ENCODE peak calls at places on chromosomes 13 and 19, in six cellular contexts. One of them, this sample, is unnamed.

GRCh38 chr19:56101095-56101494 is 20.0 kb downstream of the ZNF787 start:
- DNase-seq in GM23338: no peak
- DNase-seq in COR-L47: no peak
- DNase-seq in NCI-H2029: no peak
- DNase-seq in astrocyte of the spinal cord: no peak
- DNase-seq in COLO829: no peak
- DNase-seq in this sample: no peak

GRCh38 chr13:26872444-26873173 is 112.0 kb upstream of the GPR12 start:
- DNase-seq in NCI-H2029: peak
- DNase-seq in COLO829: no peak
- DNase-seq in GM23338: peak
- DNase-seq in COR-L47: peak
- DNase-seq in astrocyte of the spinal cord: no peak
- DNase-seq in this sample: peak

GRCh38 chr13:112873851-112874750 is 94.9 kb upstream of the MCF2L start:
- DNase-seq in COR-L47: peak
- DNase-seq in COLO829: peak
- DNase-seq in astrocyte of the spinal cord: peak
- DNase-seq in GM23338: peak
- DNase-seq in NCI-H2029: peak
- DNase-seq in this sample: peak

GRCh38 chr13:28044608-28045007 is 55.8 kb downstream of the FLT3 start:
- DNase-seq in GM23338: no peak
- DNase-seq in COR-L47: no peak
- DNase-seq in NCI-H2029: no peak
- DNase-seq in astrocyte of the spinal cord: no peak
- DNase-seq in COLO829: no peak
- DNase-seq in this sample: no peak

GRCh38 chr19:778910-779653 is 18.2 kb upstream of the PTBP1 start:
- DNase-seq in astrocyte of the spinal cord: peak
- DNase-seq in GM23338: peak
- DNase-seq in COR-L47: no peak
- DNase-seq in COLO829: no peak
- DNase-seq in NCI-H2029: no peak
- DNase-seq in this sample: peak

GRCh38 chr19:4371209-4371897 is 28.0 kb downstream of the MPND start:
- DNase-seq in GM23338: no peak
- DNase-seq in COR-L47: no peak
- DNase-seq in COLO829: no peak
- DNase-seq in astrocyte of the spinal cord: no peak
- DNase-seq in NCI-H2029: no peak
- DNase-seq in this sample: no peak

GRCh38 chr13:30373727-30374126 is 48.6 kb upstream of the UBE2L5 start:
- DNase-seq in COLO829: no peak
- DNase-seq in astrocyte of the spinal cord: no peak
- DNase-seq in GM23338: no peak
- DNase-seq in COR-L47: no peak
- DNase-seq in NCI-H2029: no peak
- DNase-seq in this sample: no peak

GRCh38 chr19:18233224-18233825 is 7.1 kb upstream of the PDE4C start:
- DNase-seq in astrocyte of the spinal cord: no peak
- DNase-seq in NCI-H2029: no peak
- DNase-seq in COLO829: peak
- DNase-seq in GM23338: peak
- DNase-seq in COR-L47: no peak
- DNase-seq in this sample: peak

GRCh38 chr19:18442941-18443340 is 5.0 kb upstream of the ISYNA1 start:
- DNase-seq in COLO829: no peak
- DNase-seq in COR-L47: no peak
- DNase-seq in NCI-H2029: no peak
- DNase-seq in astrocyte of the spinal cord: no peak
- DNase-seq in GM23338: no peak
- DNase-seq in this sample: no peak

GRCh38 chr13:54637377-54637776 is 1608.8 kb downstream of the OLFM4 start:
- DNase-seq in COLO829: no peak
- DNase-seq in COR-L47: no peak
- DNase-seq in astrocyte of the spinal cord: peak
- DNase-seq in GM23338: peak
- DNase-seq in NCI-H2029: no peak
- DNase-seq in this sample: peak

GRCh38 chr19:48518207-48518606 is 6.6 kb upstream of the LMTK3 start:
- DNase-seq in astrocyte of the spinal cord: no peak
- DNase-seq in COLO829: no peak
- DNase-seq in GM23338: no peak
- DNase-seq in NCI-H2029: no peak
- DNase-seq in COR-L47: no peak
- DNase-seq in this sample: no peak

GRCh38 chr13:108269601-108270328 is at the start of gene TNFSF13B:
- DNase-seq in COR-L47: peak
- DNase-seq in GM23338: peak
- DNase-seq in astrocyte of the spinal cord: peak
- DNase-seq in COLO829: no peak
- DNase-seq in NCI-H2029: no peak
- DNase-seq in this sample: peak

GRCh38 chr13:75038315-75038881 is 443.6 kb downstream of the TBC1D4 start:
- DNase-seq in GM23338: no peak
- DNase-seq in COLO829: no peak
- DNase-seq in astrocyte of the spinal cord: no peak
- DNase-seq in COR-L47: peak
- DNase-seq in NCI-H2029: no peak
- DNase-seq in this sample: no peak

GRCh38 chr19:5108123-5108613 is 139.3 kb downstream of the KDM4B start:
- DNase-seq in NCI-H2029: no peak
- DNase-seq in astrocyte of the spinal cord: no peak
- DNase-seq in GM23338: no peak
- DNase-seq in COR-L47: no peak
- DNase-seq in COLO829: no peak
- DNase-seq in this sample: no peak

GRCh38 chr13:78972561-78972960 is 313.6 kb upstream of the OBI1 start:
- DNase-seq in NCI-H2029: no peak
- DNase-seq in COR-L47: no peak
- DNase-seq in COLO829: no peak
- DNase-seq in astrocyte of the spinal cord: no peak
- DNase-seq in GM23338: no peak
- DNase-seq in this sample: no peak

GRCh38 chr13:28741080-28741479 is 22.3 kb upstream of the SLC46A3 start:
- DNase-seq in GM23338: no peak
- DNase-seq in COLO829: no peak
- DNase-seq in COR-L47: no peak
- DNase-seq in astrocyte of the spinal cord: no peak
- DNase-seq in NCI-H2029: no peak
- DNase-seq in this sample: peak

GRCh38 chr13:22316494-22317025 is 645.7 kb downstream of the FGF9 start:
- DNase-seq in NCI-H2029: no peak
- DNase-seq in GM23338: no peak
- DNase-seq in COLO829: no peak
- DNase-seq in astrocyte of the spinal cord: no peak
- DNase-seq in COR-L47: no peak
- DNase-seq in this sample: no peak

GRCh38 chr13:101575591-101575990 is 123.1 kb downstream of the ITGBL1 start:
- DNase-seq in COR-L47: no peak
- DNase-seq in COLO829: no peak
- DNase-seq in astrocyte of the spinal cord: no peak
- DNase-seq in NCI-H2029: no peak
- DNase-seq in GM23338: no peak
- DNase-seq in this sample: no peak

GRCh38 chr13:40672310-40673060 is 6.0 kb upstream of the FOXO1 start:
- DNase-seq in astrocyte of the spinal cord: peak
- DNase-seq in NCI-H2029: peak
- DNase-seq in GM23338: peak
- DNase-seq in COR-L47: peak
- DNase-seq in COLO829: peak
- DNase-seq in this sample: peak

GRCh38 chr19:49553451-49554271 is 25.9 kb downstream of the RCN3 start:
- DNase-seq in COR-L47: no peak
- DNase-seq in astrocyte of the spinal cord: peak
- DNase-seq in NCI-H2029: no peak
- DNase-seq in COLO829: no peak
- DNase-seq in GM23338: no peak
- DNase-seq in this sample: peak

GRCh38 chr13:55517312-55517711 is 1623.4 kb upstream of the PRR20A start:
- DNase-seq in GM23338: peak
- DNase-seq in astrocyte of the spinal cord: no peak
- DNase-seq in COLO829: no peak
- DNase-seq in NCI-H2029: no peak
- DNase-seq in COR-L47: no peak
- DNase-seq in this sample: no peak

GRCh38 chr13:96947343-96947910 is 46.8 kb downstream of the OXGR1 start:
- DNase-seq in GM23338: no peak
- DNase-seq in COLO829: no peak
- DNase-seq in astrocyte of the spinal cord: no peak
- DNase-seq in COR-L47: no peak
- DNase-seq in NCI-H2029: no peak
- DNase-seq in this sample: no peak

GRCh38 chr13:34467450-34468083 is 474.5 kb upstream of the NBEA start:
- DNase-seq in NCI-H2029: no peak
- DNase-seq in COR-L47: no peak
- DNase-seq in COLO829: no peak
- DNase-seq in astrocyte of the spinal cord: no peak
- DNase-seq in GM23338: no peak
- DNase-seq in this sample: no peak

GRCh38 chr19:57719424-57719823 is 8.0 kb downstream of the ZNF671 start:
- DNase-seq in COR-L47: peak
- DNase-seq in NCI-H2029: no peak
- DNase-seq in GM23338: no peak
- DNase-seq in COLO829: no peak
- DNase-seq in astrocyte of the spinal cord: no peak
- DNase-seq in this sample: no peak

GRCh38 chr13:39106216-39106995 is 68.2 kb downstream of the NHLRC3 start:
- DNase-seq in astrocyte of the spinal cord: peak
- DNase-seq in NCI-H2029: no peak
- DNase-seq in COLO829: no peak
- DNase-seq in COR-L47: peak
- DNase-seq in GM23338: no peak
- DNase-seq in this sample: peak

GRCh38 chr13:41654800-41655199 is 197.4 kb downstream of the RGCC start:
- DNase-seq in astrocyte of the spinal cord: no peak
- DNase-seq in COLO829: no peak
- DNase-seq in GM23338: no peak
- DNase-seq in NCI-H2029: no peak
- DNase-seq in COR-L47: no peak
- DNase-seq in this sample: no peak

GRCh38 chr13:49536144-49536873 is 40.6 kb downstream of the PHF11 start:
- DNase-seq in COR-L47: no peak
- DNase-seq in NCI-H2029: no peak
- DNase-seq in COLO829: no peak
- DNase-seq in astrocyte of the spinal cord: no peak
- DNase-seq in GM23338: no peak
- DNase-seq in this sample: no peak

GRCh38 chr19:1146418-1146711 is 27.7 kb downstream of the SBNO2 start:
- DNase-seq in NCI-H2029: no peak
- DNase-seq in astrocyte of the spinal cord: no peak
- DNase-seq in COR-L47: no peak
- DNase-seq in GM23338: no peak
- DNase-seq in COLO829: no peak
- DNase-seq in this sample: no peak

GRCh38 chr13:32951580-32951979 is 64.6 kb upstream of the KL start:
- DNase-seq in astrocyte of the spinal cord: no peak
- DNase-seq in COR-L47: peak
- DNase-seq in COLO829: no peak
- DNase-seq in GM23338: no peak
- DNase-seq in NCI-H2029: peak
- DNase-seq in this sample: no peak